ENCODE peak calls at places on chromosome 17, in four cellular contexts. L, C, V and T are unnamed samples.

GRCh38 chr17:8905256-8905778 is 37.8 kb upstream of the PIK3R6 start:
- DNase-seq in V (no peak), C (no peak), L (no peak), T (no peak)

GRCh38 chr17:81733507-81734404 is 21.7 kb downstream of the SLC25A10 start:
- DNase-seq in L (peak), C (peak), V (peak), T (peak)

GRCh38 chr17:2962729-2963128 is 100.7 kb downstream of the OR1D5 start:
- DNase-seq in L (no peak), C (no peak), V (no peak), T (no peak)

GRCh38 chr17:21372256-21372954 is 3.8 kb upstream of the KCNJ12 start:
- DNase-seq in V (no peak), L (no peak), C (no peak), T (no peak)

GRCh38 chr17:57887161-57887560 is 37.3 kb upstream of the MRPS23 start:
- DNase-seq in L (no peak), V (no peak), C (no peak), T (no peak)

GRCh38 chr17:70006159-70006558 is 68.9 kb upstream of the KCNJ16 start:
- DNase-seq in L (no peak), V (no peak), C (no peak), T (no peak)

GRCh38 chr17:75361996-75362395 is 43.5 kb downstream of the GRB2 start:
- DNase-seq in L (no peak), C (no peak), V (no peak), T (no peak)

GRCh38 chr17:20207295-20207985 is 198.3 kb downstream of the SPECC1 start:
- DNase-seq in C (no peak), L (no peak), V (no peak), T (no peak)

GRCh38 chr17:75864448-75864871 is 9.3 kb upstream of the WBP2 start:
- DNase-seq in C (peak), V (no peak), L (no peak), T (no peak)

GRCh38 chr17:75777243-75777922 is 7.2 kb upstream of the UNK start:
- DNase-seq in C (no peak), V (no peak), L (no peak), T (no peak)

GRCh38 chr17:83156408-83156807 is 77.0 kb downstream of the METRNL start:
- DNase-seq in V (no peak), L (no peak), C (no peak), T (no peak)

GRCh38 chr17:83159204-83160049 is 80.0 kb downstream of the METRNL start:
- DNase-seq in C (no peak), L (no peak), V (no peak), T (no peak)

GRCh38 chr17:83162035-83162745 is 82.8 kb downstream of the METRNL start:
- DNase-seq in C (no peak), V (no peak), L (no peak), T (no peak)

GRCh38 chr17:83160443-83161297 is 81.3 kb downstream of the METRNL start:
- DNase-seq in C (no peak), L (no peak), V (no peak), T (no peak)

DNA sequence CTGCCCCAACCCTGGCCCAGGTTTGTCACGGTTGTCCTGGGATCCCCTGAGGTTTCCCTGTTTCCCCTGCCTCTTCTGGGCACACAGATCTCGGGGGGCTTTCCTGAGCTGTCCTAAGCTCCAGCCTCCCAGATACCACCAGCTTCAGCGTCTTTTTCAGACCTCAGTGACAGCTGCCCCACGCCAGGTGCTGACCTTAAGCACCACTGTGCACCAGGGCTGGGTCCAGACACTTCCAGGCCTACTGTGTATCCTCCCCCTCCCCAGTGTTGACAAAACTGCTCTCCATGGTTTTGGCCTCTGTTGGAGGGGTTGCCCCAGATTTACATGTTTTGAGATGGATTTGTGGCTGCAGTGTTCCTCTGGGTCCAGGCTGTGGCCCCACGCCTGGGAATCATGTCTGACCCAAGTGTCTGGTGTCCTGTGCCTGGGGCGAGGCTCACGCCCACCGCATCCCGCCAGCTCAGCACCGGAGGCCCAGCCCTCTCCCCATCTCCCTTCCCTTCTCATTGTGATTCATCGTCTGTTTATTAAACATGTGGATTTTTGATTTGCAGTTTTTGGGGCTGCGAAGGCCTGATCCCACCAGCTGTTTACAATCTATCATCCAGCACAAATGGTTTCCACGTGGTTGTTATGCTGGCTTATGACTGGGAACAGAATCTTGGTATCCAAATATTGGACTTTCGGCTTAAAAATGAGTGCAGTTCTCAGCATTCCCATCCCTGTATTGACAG is 82.1 kb downstream of the METRNL start:
- DNase-seq in C (no peak), L (no peak), V (peak), T (no peak)
- TF ChIP-seq ELF4 in C (no peak), L (no peak), V (no peak), T (no peak)

GRCh38 chr17:66809408-66809807 is 25.5 kb upstream of the CACNG5 start:
- DNase-seq in C (no peak), V (no peak), L (no peak), T (no peak)

GRCh38 chr17:66805567-66805966 is 29.4 kb upstream of the CACNG5 start:
- DNase-seq in V (no peak), C (no peak), L (no peak), T (no peak)

GRCh38 chr17:66810951-66811682 is 23.8 kb upstream of the CACNG5 start:
- DNase-seq in L (no peak), V (no peak), C (no peak), T (no peak)

GRCh38 chr17:66803474-66803951 is 31.4 kb upstream of the CACNG5 start:
- DNase-seq in C (no peak), V (no peak), L (no peak), T (peak)

GRCh38 chr17:66807182-66807581 is 27.7 kb upstream of the CACNG5 start:
- DNase-seq in V (no peak), L (no peak), C (no peak), T (no peak)
- TF ChIP-seq ELF4 in V (no peak), L (no peak), C (no peak), T (no peak)

DNA sequence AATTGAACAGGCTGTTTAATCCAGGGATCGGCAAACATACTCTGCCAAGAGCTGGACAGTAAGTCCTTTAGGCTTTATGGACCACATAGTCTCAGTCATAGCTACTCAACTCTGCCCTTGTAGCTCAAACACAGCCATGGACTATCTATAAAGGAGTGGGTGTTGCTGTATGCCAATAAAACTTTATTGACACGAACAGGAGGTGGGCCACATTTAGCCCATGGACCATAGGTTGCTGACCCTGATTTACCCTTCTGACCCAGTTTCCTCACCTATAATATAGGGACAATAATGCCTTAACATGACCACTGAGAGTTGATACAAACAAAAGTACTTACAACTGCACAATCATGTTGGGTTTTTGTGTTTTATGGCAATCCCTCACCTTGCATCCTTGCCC is 257.0 kb upstream of the SDK2 start:
- DNase-seq in L (no peak), V (no peak), C (no peak), T (no peak)
- TF ChIP-seq ELF4 in L (no peak), V (no peak), C (no peak), T (no peak)

DNA sequence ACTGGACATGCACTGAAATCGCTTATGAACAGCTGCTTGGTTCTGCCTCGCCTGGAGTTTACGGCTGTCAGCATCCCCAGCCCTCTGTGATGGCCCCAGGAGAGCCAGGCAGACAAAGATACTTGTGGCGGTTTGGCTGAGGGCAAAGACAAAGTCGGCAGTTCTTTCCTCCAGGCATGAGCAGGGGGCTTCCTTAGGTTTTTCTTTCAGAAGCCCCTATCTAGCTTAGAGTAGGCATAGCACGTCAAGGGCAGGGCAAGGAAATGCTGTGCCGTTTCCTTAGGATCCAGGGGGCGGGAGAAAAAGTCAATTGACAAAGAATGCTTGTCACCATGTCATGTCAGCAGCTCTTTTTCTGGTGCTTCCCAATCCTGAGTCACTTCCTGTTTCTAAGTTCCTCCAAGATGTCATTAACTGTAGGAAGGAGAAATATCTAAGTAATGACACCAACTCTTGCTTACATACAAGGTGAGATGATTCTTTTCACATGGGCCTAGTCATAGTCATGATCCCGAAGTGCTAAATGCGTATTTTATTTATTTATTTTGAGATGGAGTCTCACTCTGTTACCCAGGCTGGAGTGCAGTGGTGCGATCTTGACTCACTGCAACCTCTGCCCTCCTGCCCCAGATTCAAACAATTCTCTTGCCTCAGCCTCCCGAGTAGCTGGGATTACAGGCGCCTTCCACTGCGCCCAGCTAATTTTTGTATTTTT is 35.2 kb downstream of the GJC1 start:
- DNase-seq in V (no peak), L (no peak), C (peak), T (no peak)
- TF ChIP-seq ELF4 in V (no peak), L (no peak), C (no peak), T (no peak)

GRCh38 chr17:34225046-34225445 is 30.0 kb upstream of the CCL2 start:
- DNase-seq in V (no peak), C (no peak), L (no peak), T (no peak)

GRCh38 chr17:34226011-34226410 is 29.1 kb upstream of the CCL2 start:
- DNase-seq in L (no peak), V (no peak), C (no peak), T (no peak)

GRCh38 chr17:34222732-34223486 is 32.2 kb upstream of the CCL2 start:
- DNase-seq in V (no peak), L (no peak), C (no peak), T (no peak)

GRCh38 chr17:34230342-34230741 is 24.7 kb upstream of the CCL2 start:
- DNase-seq in V (no peak), C (no peak), L (no peak), T (no peak)

DNA sequence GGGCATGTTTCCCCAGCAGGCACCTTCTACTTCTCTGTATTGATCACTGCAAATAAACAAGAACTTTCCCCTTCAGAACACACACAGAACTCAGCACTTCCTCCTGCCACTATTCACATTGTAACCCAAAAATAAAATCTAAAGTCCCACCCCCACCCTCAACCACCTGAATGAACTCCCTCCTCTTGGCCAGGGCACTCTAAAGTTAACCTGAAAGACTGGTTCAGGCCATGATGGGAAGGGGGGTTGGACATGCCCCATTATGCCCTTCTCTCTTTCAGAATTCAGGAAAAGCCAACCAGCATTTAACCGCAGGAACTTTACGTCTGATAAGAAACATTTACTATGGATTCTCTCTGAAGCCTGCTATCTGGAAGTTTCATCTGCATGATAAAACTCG is 27.4 kb upstream of the CCL2 start:
- DNase-seq in C (no peak), V (no peak), L (no peak), T (no peak)
- TF ChIP-seq ELF4 in C (no peak), V (no peak), L (no peak), T (no peak)

GRCh38 chr17:35046740-35047283 is 16.7 kb downstream of the RFFL start:
- DNase-seq in V (peak), C (peak), L (peak), T (no peak)
- TF ChIP-seq ELF4 in V (no peak), C (no peak), L (no peak), T (no peak)

GRCh38 chr17:62592305-62593099 is 35.0 kb upstream of the MRC2 start:
- DNase-seq in C (no peak), V (no peak), L (no peak), T (no peak)
- TF ChIP-seq ELF4 in C (no peak), V (no peak), L (no peak), T (no peak)